ENCODE peak calls at places on chromosomes 7 and 10, in four cellular contexts. One of them, this sample, is unnamed.

GRCh38 chr7:121752706-121753105 is 120.3 kb upstream of the PTPRZ1 start:
- DNase-seq in hypothalamus: no peak
- DNase-seq in GM12891: no peak
- DNase-seq in AG08395: peak
- DNase-seq in this sample: no peak

GRCh38 chr10:29555746-29556481 is 78.9 kb downstream of the SVIL start:
- DNase-seq in hypothalamus: no peak
- DNase-seq in AG08395: peak
- DNase-seq in GM12891: no peak
- DNase-seq in this sample: no peak

GRCh38 chr7:14973712-14974428 is 71.3 kb upstream of the DGKB start:
- DNase-seq in hypothalamus: no peak
- DNase-seq in AG08395: no peak
- DNase-seq in GM12891: no peak
- DNase-seq in this sample: no peak

GRCh38 chr7:44508328-44508990 is 18.0 kb upstream of the NUDCD3 start:
- DNase-seq in hypothalamus: no peak
- DNase-seq in AG08395: no peak
- DNase-seq in GM12891: no peak
- DNase-seq in this sample: no peak

GRCh38 chr7:109864263-109864662 is 1226.7 kb upstream of the LRRN3 start:
- DNase-seq in AG08395: no peak
- DNase-seq in GM12891: no peak
- DNase-seq in hypothalamus: no peak
- DNase-seq in this sample: no peak

GRCh38 chr7:30905078-30906012 is 6.3 kb upstream of the AQP1 start:
- DNase-seq in hypothalamus: no peak
- DNase-seq in AG08395: no peak
- DNase-seq in GM12891: no peak
- DNase-seq in this sample: no peak

GRCh38 chr7:1046722-1047679 is 2.7 kb downstream of the GPR146 start:
- DNase-seq in AG08395: no peak
- DNase-seq in hypothalamus: no peak
- DNase-seq in GM12891: no peak
- DNase-seq in this sample: no peak

GRCh38 chr10:1163204-1163660 is 107.0 kb downstream of the WDR37 start:
- DNase-seq in GM12891: no peak
- DNase-seq in hypothalamus: no peak
- DNase-seq in AG08395: no peak
- DNase-seq in this sample: no peak

GRCh38 chr10:29858352-29859267 is 200.8 kb downstream of the JCAD start:
- DNase-seq in AG08395: peak
- DNase-seq in GM12891: no peak
- DNase-seq in hypothalamus: no peak
- DNase-seq in this sample: no peak

GRCh38 chr7:130096243-130096827 is 26.0 kb downstream of the KLHDC10 start:
- DNase-seq in GM12891: no peak
- DNase-seq in hypothalamus: no peak
- DNase-seq in AG08395: no peak
- DNase-seq in this sample: peak

GRCh38 chr7:37289347-37289746 is 159.3 kb downstream of the ELMO1 start:
- DNase-seq in AG08395: no peak
- DNase-seq in hypothalamus: no peak
- DNase-seq in GM12891: no peak
- DNase-seq in this sample: peak

GRCh38 chr7:114415054-114415997 is 711 bp downstream of the FOXP2 start:
- DNase-seq in GM12891: no peak
- DNase-seq in hypothalamus: no peak
- DNase-seq in AG08395: no peak
- DNase-seq in this sample: no peak

GRCh38 chr7:152522551-152522950 is 86.7 kb upstream of the KMT2C start:
- DNase-seq in AG08395: peak
- DNase-seq in GM12891: no peak
- DNase-seq in hypothalamus: peak
- DNase-seq in this sample: peak

This sample was measured in NCI-H1105.